ENCODE peak calls at places on chromosomes 11 and 22, in six cellular contexts. One of them, this sample, is unnamed.

GRCh38 chr11:33721291-33721840 is 14.9 kb downstream of the CD59 start:
- DNase-seq in left cardiac atrium: no peak
- DNase-seq in T-helper 9 cell: no peak
- DNase-seq in germinal center: no peak
- DNase-seq in GF-D8: no peak
- DNase-seq in CD4-positive, CD25-positive, alpha-beta regulatory T cell: no peak
- DNase-seq in this sample: no peak

GRCh38 chr22:19879651-19879995 is 24.9 kb upstream of the GNB1L start:
- DNase-seq in left cardiac atrium: peak
- DNase-seq in T-helper 9 cell: no peak
- DNase-seq in germinal center: no peak
- DNase-seq in GF-D8: no peak
- DNase-seq in CD4-positive, CD25-positive, alpha-beta regulatory T cell: no peak
- DNase-seq in this sample: no peak

GRCh38 chr11:69934861-69935494 is 115.8 kb upstream of the FGF3 start:
- DNase-seq in left cardiac atrium: no peak
- DNase-seq in T-helper 9 cell: no peak
- DNase-seq in germinal center: no peak
- DNase-seq in GF-D8: no peak
- DNase-seq in CD4-positive, CD25-positive, alpha-beta regulatory T cell: no peak
- DNase-seq in this sample: no peak

GRCh38 chr22:16969508-16970327 is 38.3 kb downstream of the GAB4 start:
- DNase-seq in left cardiac atrium: no peak
- DNase-seq in T-helper 9 cell: no peak
- DNase-seq in germinal center: no peak
- DNase-seq in GF-D8: no peak
- DNase-seq in CD4-positive, CD25-positive, alpha-beta regulatory T cell: no peak
- DNase-seq in this sample: no peak

GRCh38 chr22:48918585-48919186 is 909.0 kb downstream of the BRD1 start:
- DNase-seq in left cardiac atrium: no peak
- DNase-seq in T-helper 9 cell: no peak
- DNase-seq in germinal center: no peak
- DNase-seq in GF-D8: no peak
- DNase-seq in CD4-positive, CD25-positive, alpha-beta regulatory T cell: no peak
- DNase-seq in this sample: no peak

GRCh38 chr22:40216041-40216756 is 38.5 kb downstream of the TNRC6B start:
- DNase-seq in left cardiac atrium: no peak
- DNase-seq in T-helper 9 cell: peak
- DNase-seq in germinal center: peak
- DNase-seq in GF-D8: no peak
- DNase-seq in CD4-positive, CD25-positive, alpha-beta regulatory T cell: peak
- DNase-seq in this sample: peak

GRCh38 chr11:59267738-59268475 is 55.2 kb upstream of the MPEG1 start:
- DNase-seq in left cardiac atrium: no peak
- DNase-seq in T-helper 9 cell: no peak
- DNase-seq in germinal center: no peak
- DNase-seq in GF-D8: no peak
- DNase-seq in CD4-positive, CD25-positive, alpha-beta regulatory T cell: no peak
- DNase-seq in this sample: no peak

GRCh38 chr11:19374189-19374588 is 133.4 kb upstream of the E2F8 start:
- DNase-seq in left cardiac atrium: no peak
- DNase-seq in T-helper 9 cell: no peak
- DNase-seq in germinal center: no peak
- DNase-seq in GF-D8: no peak
- DNase-seq in CD4-positive, CD25-positive, alpha-beta regulatory T cell: no peak
- DNase-seq in this sample: no peak

GRCh38 chr22:25054943-25055511 is 102.5 kb downstream of the KIAA1671 start:
- DNase-seq in left cardiac atrium: peak
- DNase-seq in T-helper 9 cell: no peak
- DNase-seq in germinal center: no peak
- DNase-seq in GF-D8: no peak
- DNase-seq in CD4-positive, CD25-positive, alpha-beta regulatory T cell: peak
- DNase-seq in this sample: no peak

GRCh38 chr11:76752321-76753175 is 30.6 kb upstream of the TSKU start:
- DNase-seq in left cardiac atrium: peak
- DNase-seq in T-helper 9 cell: no peak
- DNase-seq in germinal center: no peak
- DNase-seq in GF-D8: no peak
- DNase-seq in CD4-positive, CD25-positive, alpha-beta regulatory T cell: no peak
- DNase-seq in this sample: no peak

GRCh38 chr11:35321532-35322320 is 97.6 kb downstream of the SLC1A2 start:
- DNase-seq in left cardiac atrium: no peak
- DNase-seq in T-helper 9 cell: no peak
- DNase-seq in germinal center: no peak
- DNase-seq in GF-D8: no peak
- DNase-seq in CD4-positive, CD25-positive, alpha-beta regulatory T cell: no peak
- DNase-seq in this sample: no peak

GRCh38 chr11:119351232-119351631 is 4.7 kb upstream of the MFRP start:
- DNase-seq in left cardiac atrium: no peak
- DNase-seq in T-helper 9 cell: no peak
- DNase-seq in germinal center: no peak
- DNase-seq in GF-D8: no peak
- DNase-seq in CD4-positive, CD25-positive, alpha-beta regulatory T cell: no peak
- DNase-seq in this sample: no peak

GRCh38 chr22:37237371-37238268 is 6.4 kb downstream of the RAC2 start:
- DNase-seq in left cardiac atrium: no peak
- DNase-seq in T-helper 9 cell: no peak
- DNase-seq in germinal center: peak
- DNase-seq in GF-D8: no peak
- DNase-seq in CD4-positive, CD25-positive, alpha-beta regulatory T cell: no peak
- DNase-seq in this sample: no peak

GRCh38 chr11:75563978-75564552 is 2.0 kb downstream of the SERPINH1 start:
- DNase-seq in left cardiac atrium: peak
- DNase-seq in T-helper 9 cell: no peak
- DNase-seq in germinal center: no peak
- DNase-seq in GF-D8: no peak
- DNase-seq in CD4-positive, CD25-positive, alpha-beta regulatory T cell: no peak
- DNase-seq in this sample: no peak

GRCh38 chr11:120272303-120272702 is 32.4 kb downstream of the POU2F3 start:
- DNase-seq in left cardiac atrium: no peak
- DNase-seq in T-helper 9 cell: no peak
- DNase-seq in germinal center: no peak
- DNase-seq in GF-D8: no peak
- DNase-seq in CD4-positive, CD25-positive, alpha-beta regulatory T cell: no peak
- DNase-seq in this sample: no peak

GRCh38 chr11:45233121-45233803 is 52.9 kb downstream of the SYT13 start:
- DNase-seq in left cardiac atrium: peak
- DNase-seq in T-helper 9 cell: peak
- DNase-seq in germinal center: peak
- DNase-seq in GF-D8: no peak
- DNase-seq in CD4-positive, CD25-positive, alpha-beta regulatory T cell: peak
- DNase-seq in this sample: peak

GRCh38 chr11:17012712-17013547 is 1.3 kb downstream of the PLEKHA7 start:
- DNase-seq in left cardiac atrium: peak
- DNase-seq in T-helper 9 cell: no peak
- DNase-seq in germinal center: no peak
- DNase-seq in GF-D8: no peak
- DNase-seq in CD4-positive, CD25-positive, alpha-beta regulatory T cell: no peak
- DNase-seq in this sample: no peak

GRCh38 chr11:130516175-130516867 is 67.9 kb downstream of the ADAMTS15 start:
- DNase-seq in left cardiac atrium: no peak
- DNase-seq in T-helper 9 cell: no peak
- DNase-seq in germinal center: no peak
- DNase-seq in GF-D8: no peak
- DNase-seq in CD4-positive, CD25-positive, alpha-beta regulatory T cell: no peak
- DNase-seq in this sample: no peak

GRCh38 chr11:42407379-42407778 is 904.4 kb upstream of the API5 start:
- DNase-seq in left cardiac atrium: no peak
- DNase-seq in T-helper 9 cell: no peak
- DNase-seq in germinal center: no peak
- DNase-seq in GF-D8: no peak
- DNase-seq in CD4-positive, CD25-positive, alpha-beta regulatory T cell: no peak
- DNase-seq in this sample: no peak

GRCh38 chr22:46517255-46517761 is 20.1 kb downstream of the CELSR1 start:
- DNase-seq in left cardiac atrium: peak
- DNase-seq in T-helper 9 cell: no peak
- DNase-seq in germinal center: no peak
- DNase-seq in GF-D8: no peak
- DNase-seq in CD4-positive, CD25-positive, alpha-beta regulatory T cell: no peak
- DNase-seq in this sample: no peak

GRCh38 chr22:31872209-31872608 is 72.1 kb upstream of the YWHAH start:
- DNase-seq in left cardiac atrium: no peak
- DNase-seq in T-helper 9 cell: no peak
- DNase-seq in germinal center: no peak
- DNase-seq in GF-D8: no peak
- DNase-seq in CD4-positive, CD25-positive, alpha-beta regulatory T cell: peak
- DNase-seq in this sample: no peak

GRCh38 chr11:67238894-67239794 is 27.1 kb upstream of the GRK2 start:
- DNase-seq in left cardiac atrium: no peak
- DNase-seq in T-helper 9 cell: no peak
- DNase-seq in germinal center: no peak
- DNase-seq in GF-D8: no peak
- DNase-seq in CD4-positive, CD25-positive, alpha-beta regulatory T cell: no peak
- DNase-seq in this sample: no peak

GRCh38 chr11:86486261-86487030 is 111.8 kb downstream of the CCDC81 start:
- DNase-seq in left cardiac atrium: no peak
- DNase-seq in T-helper 9 cell: no peak
- DNase-seq in germinal center: no peak
- DNase-seq in GF-D8: peak
- DNase-seq in CD4-positive, CD25-positive, alpha-beta regulatory T cell: no peak
- DNase-seq in this sample: no peak

GRCh38 chr11:35403765-35404396 is 15.5 kb downstream of the SLC1A2 start:
- DNase-seq in left cardiac atrium: no peak
- DNase-seq in T-helper 9 cell: no peak
- DNase-seq in germinal center: no peak
- DNase-seq in GF-D8: no peak
- DNase-seq in CD4-positive, CD25-positive, alpha-beta regulatory T cell: no peak
- DNase-seq in this sample: no peak

GRCh38 chr11:3107608-3108182 is 50.5 kb upstream of the CARS1 start:
- DNase-seq in left cardiac atrium: no peak
- DNase-seq in T-helper 9 cell: no peak
- DNase-seq in germinal center: no peak
- DNase-seq in GF-D8: no peak
- DNase-seq in CD4-positive, CD25-positive, alpha-beta regulatory T cell: no peak
- DNase-seq in this sample: no peak

GRCh38 chr11:111213256-111213655 is 32.3 kb upstream of the POU2AF2 start:
- DNase-seq in left cardiac atrium: no peak
- DNase-seq in T-helper 9 cell: no peak
- DNase-seq in germinal center: no peak
- DNase-seq in GF-D8: no peak
- DNase-seq in CD4-positive, CD25-positive, alpha-beta regulatory T cell: no peak
- DNase-seq in this sample: no peak

GRCh38 chr11:100177651-100178050 is 509.4 kb upstream of the ARHGAP42 start:
- DNase-seq in left cardiac atrium: no peak
- DNase-seq in T-helper 9 cell: no peak
- DNase-seq in germinal center: no peak
- DNase-seq in GF-D8: no peak
- DNase-seq in CD4-positive, CD25-positive, alpha-beta regulatory T cell: no peak
- DNase-seq in this sample: no peak

GRCh38 chr11:90391756-90392155 is 168.9 kb upstream of the CHORDC1 start:
- DNase-seq in left cardiac atrium: no peak
- DNase-seq in T-helper 9 cell: no peak
- DNase-seq in germinal center: no peak
- DNase-seq in GF-D8: no peak
- DNase-seq in CD4-positive, CD25-positive, alpha-beta regulatory T cell: no peak
- DNase-seq in this sample: no peak

GRCh38 chr11:78400701-78401100 is 16.9 kb downstream of the GAB2 start:
- DNase-seq in left cardiac atrium: no peak
- DNase-seq in T-helper 9 cell: no peak
- DNase-seq in germinal center: no peak
- DNase-seq in GF-D8: no peak
- DNase-seq in CD4-positive, CD25-positive, alpha-beta regulatory T cell: no peak
- DNase-seq in this sample: no peak

GRCh38 chr11:10414659-10415058 is 40.4 kb upstream of the AMPD3 start:
- DNase-seq in left cardiac atrium: peak
- DNase-seq in T-helper 9 cell: no peak
- DNase-seq in germinal center: no peak
- DNase-seq in GF-D8: peak
- DNase-seq in CD4-positive, CD25-positive, alpha-beta regulatory T cell: peak
- DNase-seq in this sample: no peak

GRCh38 chr22:40414838-40415505 is 44.6 kb downstream of the SGSM3 start:
- DNase-seq in left cardiac atrium: no peak
- DNase-seq in T-helper 9 cell: no peak
- DNase-seq in germinal center: peak
- DNase-seq in GF-D8: no peak
- DNase-seq in CD4-positive, CD25-positive, alpha-beta regulatory T cell: no peak
- DNase-seq in this sample: peak

GRCh38 chr11:85960678-85961077 is 105.5 kb downstream of the CCDC83 start:
- DNase-seq in left cardiac atrium: no peak
- DNase-seq in T-helper 9 cell: no peak
- DNase-seq in germinal center: no peak
- DNase-seq in GF-D8: no peak
- DNase-seq in CD4-positive, CD25-positive, alpha-beta regulatory T cell: no peak
- DNase-seq in this sample: no peak

GRCh38 chr11:92886243-92886905 is 83.1 kb upstream of the MTNR1B start:
- DNase-seq in left cardiac atrium: no peak
- DNase-seq in T-helper 9 cell: no peak
- DNase-seq in germinal center: peak
- DNase-seq in GF-D8: no peak
- DNase-seq in CD4-positive, CD25-positive, alpha-beta regulatory T cell: peak
- DNase-seq in this sample: peak

GRCh38 chr11:32003335-32003734 is 87.5 kb upstream of the RCN1 start:
- DNase-seq in left cardiac atrium: no peak
- DNase-seq in T-helper 9 cell: no peak
- DNase-seq in germinal center: no peak
- DNase-seq in GF-D8: no peak
- DNase-seq in CD4-positive, CD25-positive, alpha-beta regulatory T cell: no peak
- DNase-seq in this sample: no peak

GRCh38 chr11:67572747-67573419 is 10.7 kb upstream of the GSTP1 start:
- DNase-seq in left cardiac atrium: peak
- DNase-seq in T-helper 9 cell: no peak
- DNase-seq in germinal center: no peak
- DNase-seq in GF-D8: peak
- DNase-seq in CD4-positive, CD25-positive, alpha-beta regulatory T cell: peak
- DNase-seq in this sample: no peak

GRCh38 chr11:132448334-132448995 is 1078.0 kb downstream of the NTM start:
- DNase-seq in left cardiac atrium: no peak
- DNase-seq in T-helper 9 cell: no peak
- DNase-seq in germinal center: no peak
- DNase-seq in GF-D8: no peak
- DNase-seq in CD4-positive, CD25-positive, alpha-beta regulatory T cell: no peak
- DNase-seq in this sample: no peak

This sample was measured in GM13977.